ENCODE peak calls at places on chromosomes 13 and 19, in five cellular contexts. E is transverse colon, T is DND-41, A is cardiac muscle cell, O is right cardiac atrium. Z is an unnamed sample. For H3K9me3, the result is how much of the 10 kb centered on the place peaks cover.

GRCh38 chr19:33722456-33723239 is 74.0 kb upstream of the KCTD15 start:
- DNase-seq in E (no peak), A (peak), O (no peak), T (no peak), Z (no peak)

GRCh38 chr19:13814550-13814949 is 19.3 kb downstream of the ZSWIM4 start:
- DNase-seq in T (no peak), O (no peak), E (no peak), A (no peak), Z (no peak)

GRCh38 chr19:11023635-11024168 is 62.9 kb downstream of the SMARCA4 start:
- DNase-seq in E (no peak), T (peak), O (peak), A (no peak), Z (no peak)

GRCh38 chr13:113582841-113583631 is 1.5 kb upstream of the TFDP1 start:
- DNase-seq in E (peak), T (peak), O (no peak), A (no peak), Z (no peak)

GRCh38 chr19:40589723-40590429 is 11.3 kb upstream of the LTBP4 start:
- DNase-seq in E (no peak), O (no peak), A (no peak), T (no peak), Z (no peak)

GRCh38 chr13:65613004-65613403 is 1617.1 kb downstream of the PCDH9 start:
- DNase-seq in A (no peak), E (no peak), O (no peak), T (no peak), Z (no peak)

GRCh38 chr13:104648291-104648690 is 1582.1 kb upstream of the SLC10A2 start:
- DNase-seq in T (no peak), O (no peak), E (no peak), A (no peak), Z (no peak)

GRCh38 chr13:113119822-113120189 is 2.8 kb upstream of the F10 start:
- DNase-seq in A (no peak), T (no peak), E (no peak), O (no peak), Z (no peak)

GRCh38 chr13:33352520-33352919 is 67.0 kb upstream of the STARD13 start:
- DNase-seq in O (no peak), A (no peak), T (no peak), E (no peak), Z (no peak)

GRCh38 chr19:38039966-38040365 is 133.0 kb downstream of the SIPA1L3 start:
- DNase-seq in O (no peak), T (no peak), A (no peak), E (no peak), Z (no peak)

GRCh38 chr13:60226507-60226906 is 62.8 kb upstream of the DIAPH3 start:
- DNase-seq in A (peak), O (peak), T (no peak), E (peak), Z (no peak)

GRCh38 chr13:27975579-27976361 is 6.7 kb upstream of the CDX2 start:
- DNase-seq in T (no peak), A (no peak), E (peak), O (no peak), Z (no peak)

GRCh38 chr19:46748325-46749109 is 2.3 kb upstream of the STRN4 start:
- DNase-seq in O (no peak), A (peak), E (peak), T (peak), Z (peak)

GRCh38 chr13:106532111-106532929 is 3.1 kb downstream of the EFNB2 start:
- DNase-seq in E (no peak), T (no peak), O (no peak), A (peak), Z (no peak)

GRCh38 chr19:57803594-57804325 is 11.0 kb downstream of the ZNF552 start:
- DNase-seq in E (peak), T (peak), A (peak), O (peak), Z (peak)

GRCh38 chr19:57800696-57801095 is 14.0 kb downstream of the ZNF552 start:
- DNase-seq in T (no peak), O (no peak), A (no peak), E (no peak), Z (no peak)

GRCh38 chr19:57803265-57803593 is 11.5 kb downstream of the ZNF552 start:
- DNase-seq in T (no peak), E (no peak), O (no peak), A (no peak), Z (no peak)

GRCh38 chr19:57807541-57807940 is 7.2 kb downstream of the ZNF552 start:
- DNase-seq in E (no peak), T (no peak), A (no peak), O (no peak), Z (no peak)

GRCh38 chr19:57802269-57802668 is 12.4 kb downstream of the ZNF552 start:
- DNase-seq in O (no peak), E (no peak), A (no peak), T (no peak), Z (no peak)
- H3K27ac ChIP-seq in O (no peak), E (peak), A (peak), T (no peak), Z (no peak)

GRCh38 chr19:54560881-54561385 is 12.7 kb upstream of the LILRA2 start:
- DNase-seq in T (no peak), E (no peak), O (no peak), A (no peak), Z (no peak)

GRCh38 chr19:54556194-54556593 is 17.4 kb upstream of the LILRA2 start:
- DNase-seq in T (no peak), A (no peak), E (no peak), O (no peak), Z (no peak)

GRCh38 chr19:54558339-54558738 is 15.3 kb upstream of the LILRA2 start:
- DNase-seq in T (no peak), E (no peak), O (no peak), A (no peak), Z (no peak)

GRCh38 chr19:54561840-54562239 is 11.8 kb upstream of the LILRA2 start:
- DNase-seq in T (no peak), A (no peak), E (no peak), O (no peak), Z (no peak)
- H3K9me3 ChIP-seq in T (under half), A (under half), E (under half), O (under half), Z (under half)

GRCh38 chr19:49128545-49129237 is 9.3 kb downstream of the PPFIA3 start:
- DNase-seq in O (no peak), T (no peak), A (no peak), E (no peak), Z (no peak)
- H3K27ac ChIP-seq in O (no peak), T (peak), A (no peak), E (peak), Z (peak)

DNA sequence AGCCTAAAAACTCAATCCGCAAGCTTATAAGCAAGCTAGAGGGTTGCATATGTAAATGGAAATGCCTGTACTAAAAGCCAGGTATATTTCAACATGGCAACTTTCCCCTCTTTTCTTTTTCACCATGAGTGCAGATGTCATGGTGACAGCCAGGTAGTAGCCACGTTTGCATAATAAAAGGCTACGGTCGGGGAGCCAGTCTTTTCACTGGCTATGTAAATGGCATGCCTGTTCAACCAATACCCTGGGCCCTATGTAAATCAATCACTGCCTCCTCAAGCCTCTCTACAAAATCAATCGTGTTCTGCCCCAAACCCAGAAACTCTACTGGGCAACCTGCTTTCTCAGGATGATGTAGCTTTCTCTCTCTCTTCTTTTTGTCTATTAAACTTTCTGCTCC is 87.4 kb downstream of the ZNF100 start:
- DNase-seq in A (no peak), O (no peak), E (no peak), T (no peak), Z (no peak)
- H3K9me3 ChIP-seq in A (under half), O (under half), E (under half), T (under half), Z (under half)

GRCh38 chr19:15276620-15277019 is 44.4 kb upstream of the EPHX3 start:
- DNase-seq in A (no peak), T (no peak), O (no peak), E (no peak), Z (no peak)
- H3K27ac ChIP-seq in A (peak), T (no peak), O (no peak), E (no peak), Z (no peak)